ENCODE peak calls at places on chromosome 13, in seven cellular contexts. One of them, this sample, is unnamed.

GRCh38 chr13:108595416-108596257 is 33.8 kb upstream of the MYO16 start:
- DNase-seq in HFFc6: no peak
- DNase-seq in activated T-cell treated with anti-CD3 and anti-CD28 coated beads for 1 hour: no peak
- DNase-seq in activated CD4-positive, alpha-beta T cell treated with anti-CD3 and anti-CD28 coated beads for 36 hours: peak
- DNase-seq in NCI-H1048: no peak
- DNase-seq in ELF-1: peak
- DNase-seq in EL: no peak
- DNase-seq in this sample: no peak

GRCh38 chr13:43132228-43132627 is 108.8 kb downstream of the DNAJC15 start:
- DNase-seq in activated T-cell treated with anti-CD3 and anti-CD28 coated beads for 1 hour: no peak
- DNase-seq in activated CD4-positive, alpha-beta T cell treated with anti-CD3 and anti-CD28 coated beads for 36 hours: peak
- DNase-seq in NCI-H1048: no peak
- DNase-seq in ELF-1: peak
- DNase-seq in HFFc6: no peak
- DNase-seq in EL: peak
- DNase-seq in this sample: peak

GRCh38 chr13:51765142-51765515 is 38.8 kb downstream of the DHRS12 start:
- DNase-seq in activated T-cell treated with anti-CD3 and anti-CD28 coated beads for 1 hour: no peak
- DNase-seq in HFFc6: no peak
- DNase-seq in EL: no peak
- DNase-seq in NCI-H1048: no peak
- DNase-seq in ELF-1: no peak
- DNase-seq in activated CD4-positive, alpha-beta T cell treated with anti-CD3 and anti-CD28 coated beads for 36 hours: no peak
- DNase-seq in this sample: peak

GRCh38 chr13:113852536-113853517 is 11.0 kb downstream of the GAS6 start:
- DNase-seq in ELF-1: peak
- DNase-seq in activated CD4-positive, alpha-beta T cell treated with anti-CD3 and anti-CD28 coated beads for 36 hours: peak
- DNase-seq in HFFc6: no peak
- DNase-seq in activated T-cell treated with anti-CD3 and anti-CD28 coated beads for 1 hour: no peak
- DNase-seq in EL: no peak
- DNase-seq in NCI-H1048: no peak
- DNase-seq in this sample: no peak

GRCh38 chr13:51785592-51786424 is 18.2 kb downstream of the DHRS12 start:
- DNase-seq in EL: peak
- DNase-seq in NCI-H1048: no peak
- DNase-seq in activated CD4-positive, alpha-beta T cell treated with anti-CD3 and anti-CD28 coated beads for 36 hours: peak
- DNase-seq in ELF-1: no peak
- DNase-seq in HFFc6: peak
- DNase-seq in activated T-cell treated with anti-CD3 and anti-CD28 coated beads for 1 hour: no peak
- DNase-seq in this sample: peak

GRCh38 chr13:67438465-67438864 is 208.3 kb upstream of the PCDH9 start:
- DNase-seq in EL: no peak
- DNase-seq in HFFc6: no peak
- DNase-seq in NCI-H1048: no peak
- DNase-seq in ELF-1: no peak
- DNase-seq in activated T-cell treated with anti-CD3 and anti-CD28 coated beads for 1 hour: no peak
- DNase-seq in activated CD4-positive, alpha-beta T cell treated with anti-CD3 and anti-CD28 coated beads for 36 hours: no peak
- DNase-seq in this sample: no peak

GRCh38 chr13:108963846-108964600 is 334.6 kb downstream of the MYO16 start:
- DNase-seq in EL: peak
- DNase-seq in NCI-H1048: no peak
- DNase-seq in HFFc6: peak
- DNase-seq in activated T-cell treated with anti-CD3 and anti-CD28 coated beads for 1 hour: no peak
- DNase-seq in activated CD4-positive, alpha-beta T cell treated with anti-CD3 and anti-CD28 coated beads for 36 hours: no peak
- DNase-seq in ELF-1: no peak
- DNase-seq in this sample: peak

GRCh38 chr13:107835339-107836018 is 379.9 kb downstream of the LIG4 start:
- DNase-seq in activated T-cell treated with anti-CD3 and anti-CD28 coated beads for 1 hour: no peak
- DNase-seq in HFFc6: no peak
- DNase-seq in activated CD4-positive, alpha-beta T cell treated with anti-CD3 and anti-CD28 coated beads for 36 hours: no peak
- DNase-seq in NCI-H1048: no peak
- DNase-seq in EL: peak
- DNase-seq in ELF-1: no peak
- DNase-seq in this sample: no peak

GRCh38 chr13:95865080-95865597 is 188.1 kb downstream of the UGGT2 start:
- DNase-seq in activated T-cell treated with anti-CD3 and anti-CD28 coated beads for 1 hour: no peak
- DNase-seq in activated CD4-positive, alpha-beta T cell treated with anti-CD3 and anti-CD28 coated beads for 36 hours: no peak
- DNase-seq in HFFc6: no peak
- DNase-seq in NCI-H1048: no peak
- DNase-seq in EL: no peak
- DNase-seq in ELF-1: no peak
- DNase-seq in this sample: no peak

GRCh38 chr13:41627425-41627824 is 170.1 kb downstream of the RGCC start:
- DNase-seq in HFFc6: no peak
- DNase-seq in NCI-H1048: no peak
- DNase-seq in activated CD4-positive, alpha-beta T cell treated with anti-CD3 and anti-CD28 coated beads for 36 hours: no peak
- DNase-seq in EL: no peak
- DNase-seq in activated T-cell treated with anti-CD3 and anti-CD28 coated beads for 1 hour: no peak
- DNase-seq in ELF-1: no peak
- DNase-seq in this sample: no peak

GRCh38 chr13:97659602-97660001 is 225.6 kb downstream of the RAP2A start:
- DNase-seq in HFFc6: no peak
- DNase-seq in activated T-cell treated with anti-CD3 and anti-CD28 coated beads for 1 hour: no peak
- DNase-seq in ELF-1: no peak
- DNase-seq in EL: no peak
- DNase-seq in NCI-H1048: no peak
- DNase-seq in activated CD4-positive, alpha-beta T cell treated with anti-CD3 and anti-CD28 coated beads for 36 hours: no peak
- DNase-seq in this sample: peak

GRCh38 chr13:29752175-29752574 is 98.2 kb downstream of the UBL3 start:
- DNase-seq in ELF-1: no peak
- DNase-seq in activated T-cell treated with anti-CD3 and anti-CD28 coated beads for 1 hour: no peak
- DNase-seq in activated CD4-positive, alpha-beta T cell treated with anti-CD3 and anti-CD28 coated beads for 36 hours: no peak
- DNase-seq in NCI-H1048: no peak
- DNase-seq in HFFc6: no peak
- DNase-seq in EL: no peak
- DNase-seq in this sample: no peak

GRCh38 chr13:73970413-73971055 is 163.7 kb downstream of the KLF12 start:
- DNase-seq in activated T-cell treated with anti-CD3 and anti-CD28 coated beads for 1 hour: no peak
- DNase-seq in NCI-H1048: no peak
- DNase-seq in ELF-1: no peak
- DNase-seq in activated CD4-positive, alpha-beta T cell treated with anti-CD3 and anti-CD28 coated beads for 36 hours: no peak
- DNase-seq in EL: no peak
- DNase-seq in HFFc6: no peak
- DNase-seq in this sample: no peak

GRCh38 chr13:44578064-44578394 is 1.9 kb upstream of the TSC22D1 start:
- DNase-seq in activated T-cell treated with anti-CD3 and anti-CD28 coated beads for 1 hour: no peak
- DNase-seq in activated CD4-positive, alpha-beta T cell treated with anti-CD3 and anti-CD28 coated beads for 36 hours: no peak
- DNase-seq in NCI-H1048: no peak
- DNase-seq in EL: no peak
- DNase-seq in HFFc6: no peak
- DNase-seq in ELF-1: no peak
- DNase-seq in this sample: no peak

GRCh38 chr13:109389892-109390345 is 396.5 kb downstream of the IRS2 start:
- DNase-seq in NCI-H1048: no peak
- DNase-seq in activated CD4-positive, alpha-beta T cell treated with anti-CD3 and anti-CD28 coated beads for 36 hours: no peak
- DNase-seq in HFFc6: peak
- DNase-seq in ELF-1: no peak
- DNase-seq in activated T-cell treated with anti-CD3 and anti-CD28 coated beads for 1 hour: no peak
- DNase-seq in EL: no peak
- DNase-seq in this sample: peak

GRCh38 chr13:87666826-87667225 is 4.3 kb upstream of the SLITRK5 start:
- DNase-seq in NCI-H1048: no peak
- DNase-seq in ELF-1: no peak
- DNase-seq in EL: no peak
- DNase-seq in HFFc6: no peak
- DNase-seq in activated T-cell treated with anti-CD3 and anti-CD28 coated beads for 1 hour: no peak
- DNase-seq in activated CD4-positive, alpha-beta T cell treated with anti-CD3 and anti-CD28 coated beads for 36 hours: no peak
- DNase-seq in this sample: no peak

GRCh38 chr13:59890064-59890463 is 273.7 kb downstream of the DIAPH3 start:
- DNase-seq in activated CD4-positive, alpha-beta T cell treated with anti-CD3 and anti-CD28 coated beads for 36 hours: no peak
- DNase-seq in NCI-H1048: no peak
- DNase-seq in HFFc6: no peak
- DNase-seq in EL: no peak
- DNase-seq in activated T-cell treated with anti-CD3 and anti-CD28 coated beads for 1 hour: no peak
- DNase-seq in ELF-1: no peak
- DNase-seq in this sample: peak

GRCh38 chr13:46803586-46803985 is 6.6 kb upstream of the ESD start:
- DNase-seq in HFFc6: no peak
- DNase-seq in activated CD4-positive, alpha-beta T cell treated with anti-CD3 and anti-CD28 coated beads for 36 hours: no peak
- DNase-seq in activated T-cell treated with anti-CD3 and anti-CD28 coated beads for 1 hour: no peak
- DNase-seq in EL: peak
- DNase-seq in NCI-H1048: no peak
- DNase-seq in ELF-1: no peak
- DNase-seq in this sample: peak

GRCh38 chr13:33017410-33017929 is 1.2 kb downstream of the KL start:
- DNase-seq in NCI-H1048: no peak
- DNase-seq in ELF-1: peak
- DNase-seq in EL: no peak
- DNase-seq in activated T-cell treated with anti-CD3 and anti-CD28 coated beads for 1 hour: no peak
- DNase-seq in activated CD4-positive, alpha-beta T cell treated with anti-CD3 and anti-CD28 coated beads for 36 hours: peak
- DNase-seq in HFFc6: no peak
- DNase-seq in this sample: peak

GRCh38 chr13:63351081-63351480 is 1935.4 kb upstream of the PCDH20 start:
- DNase-seq in ELF-1: no peak
- DNase-seq in activated T-cell treated with anti-CD3 and anti-CD28 coated beads for 1 hour: no peak
- DNase-seq in HFFc6: no peak
- DNase-seq in EL: no peak
- DNase-seq in NCI-H1048: no peak
- DNase-seq in activated CD4-positive, alpha-beta T cell treated with anti-CD3 and anti-CD28 coated beads for 36 hours: no peak
- DNase-seq in this sample: no peak

GRCh38 chr13:30734434-30734833 is 909 bp upstream of the ALOX5AP start:
- DNase-seq in NCI-H1048: no peak
- DNase-seq in ELF-1: no peak
- DNase-seq in activated T-cell treated with anti-CD3 and anti-CD28 coated beads for 1 hour: no peak
- DNase-seq in activated CD4-positive, alpha-beta T cell treated with anti-CD3 and anti-CD28 coated beads for 36 hours: no peak
- DNase-seq in HFFc6: peak
- DNase-seq in EL: peak
- DNase-seq in this sample: peak

GRCh38 chr13:94435604-94436226 is 43.8 kb downstream of the DCT start:
- DNase-seq in NCI-H1048: peak
- DNase-seq in ELF-1: peak
- DNase-seq in EL: peak
- DNase-seq in HFFc6: peak
- DNase-seq in activated T-cell treated with anti-CD3 and anti-CD28 coated beads for 1 hour: no peak
- DNase-seq in activated CD4-positive, alpha-beta T cell treated with anti-CD3 and anti-CD28 coated beads for 36 hours: no peak
- DNase-seq in this sample: peak

GRCh38 chr13:36148436-36148835 is 17.3 kb upstream of the DCLK1 start:
- DNase-seq in NCI-H1048: no peak
- DNase-seq in EL: no peak
- DNase-seq in activated CD4-positive, alpha-beta T cell treated with anti-CD3 and anti-CD28 coated beads for 36 hours: no peak
- DNase-seq in ELF-1: no peak
- DNase-seq in HFFc6: no peak
- DNase-seq in activated T-cell treated with anti-CD3 and anti-CD28 coated beads for 1 hour: no peak
- DNase-seq in this sample: peak

GRCh38 chr13:48094404-48094780 is 512 bp downstream of the MED4 start:
- DNase-seq in activated CD4-positive, alpha-beta T cell treated with anti-CD3 and anti-CD28 coated beads for 36 hours: peak
- DNase-seq in NCI-H1048: no peak
- DNase-seq in HFFc6: no peak
- DNase-seq in EL: peak
- DNase-seq in ELF-1: peak
- DNase-seq in activated T-cell treated with anti-CD3 and anti-CD28 coated beads for 1 hour: no peak
- DNase-seq in this sample: no peak

GRCh38 chr13:27406178-27406939 is 18.1 kb upstream of the GTF3A start:
- DNase-seq in EL: peak
- DNase-seq in HFFc6: peak
- DNase-seq in NCI-H1048: no peak
- DNase-seq in ELF-1: no peak
- DNase-seq in activated T-cell treated with anti-CD3 and anti-CD28 coated beads for 1 hour: no peak
- DNase-seq in activated CD4-positive, alpha-beta T cell treated with anti-CD3 and anti-CD28 coated beads for 36 hours: peak
- DNase-seq in this sample: peak